ENCODE peak calls at places on chromosomes 7 and 10, in four cellular contexts. One of them, this sample, is unnamed.

GRCh38 chr7:45598697-45599520 is 24.7 kb downstream of the ADCY1 start:
- DNase-seq in HepG2: no peak
- DNase-seq in K562: no peak
- DNase-seq in HCT116: no peak
- DNase-seq in this sample: no peak

GRCh38 chr10:7794627-7795026 is 6.7 kb downstream of the ATP5F1C start:
- DNase-seq in K562: no peak
- DNase-seq in HCT116: no peak
- DNase-seq in HepG2: no peak
- DNase-seq in this sample: no peak

GRCh38 chr10:82826132-82826531 is 951.1 kb downstream of the NRG3 start:
- DNase-seq in K562: no peak
- DNase-seq in HCT116: no peak
- DNase-seq in HepG2: no peak
- DNase-seq in this sample: no peak

GRCh38 chr10:31819393-31819820 is 109.2 kb downstream of the ARHGAP12 start:
- DNase-seq in K562: peak
- DNase-seq in HCT116: no peak
- DNase-seq in HepG2: no peak
- DNase-seq in this sample: no peak

GRCh38 chr10:66788142-66788541 is 137.7 kb upstream of the LRRTM3 start:
- DNase-seq in K562: no peak
- DNase-seq in HCT116: no peak
- DNase-seq in HepG2: no peak
- DNase-seq in this sample: no peak

GRCh38 chr7:154640266-154640865 is 362.6 kb downstream of the PAXIP1 start:
- DNase-seq in K562: peak
- DNase-seq in HepG2: peak
- DNase-seq in HCT116: no peak
- DNase-seq in this sample: no peak

GRCh38 chr7:102834999-102835398 is 77.8 kb upstream of the LRRC17 start:
- DNase-seq in K562: no peak
- DNase-seq in HepG2: peak
- DNase-seq in HCT116: peak
- DNase-seq in this sample: peak

GRCh38 chr7:44595934-44596635 is 10.3 kb upstream of the OGDH start:
- DNase-seq in K562: no peak
- DNase-seq in HCT116: no peak
- DNase-seq in HepG2: no peak
- DNase-seq in this sample: no peak

GRCh38 chr7:17535776-17536175 is 237.3 kb downstream of the AHR start:
- DNase-seq in HepG2: no peak
- DNase-seq in K562: no peak
- DNase-seq in HCT116: no peak
- DNase-seq in this sample: no peak

GRCh38 chr7:80885774-80886173 is 33.1 kb downstream of the SEMA3C start:
- DNase-seq in HepG2: no peak
- DNase-seq in HCT116: no peak
- DNase-seq in K562: no peak
- DNase-seq in this sample: no peak

GRCh38 chr10:2891073-2891769 is 176.1 kb upstream of the PFKP start:
- DNase-seq in HCT116: no peak
- DNase-seq in HepG2: no peak
- DNase-seq in K562: no peak
- DNase-seq in this sample: no peak

GRCh38 chr10:79142064-79142491 is 73.3 kb downstream of the ZMIZ1 start:
- DNase-seq in HCT116: no peak
- DNase-seq in HepG2: no peak
- DNase-seq in K562: no peak
- DNase-seq in this sample: no peak

GRCh38 chr10:63866747-63867140 is 345.5 kb downstream of the REEP3 start:
- DNase-seq in K562: no peak
- DNase-seq in HepG2: peak
- DNase-seq in HCT116: peak
- DNase-seq in this sample: peak

GRCh38 chr10:101006593-101007098 is 7.0 kb downstream of the LZTS2 start:
- DNase-seq in HCT116: no peak
- DNase-seq in K562: no peak
- DNase-seq in HepG2: no peak
- DNase-seq in this sample: no peak

GRCh38 chr7:43232376-43232775 is 119.9 kb downstream of the HECW1 start:
- DNase-seq in HepG2: no peak
- DNase-seq in HCT116: no peak
- DNase-seq in K562: no peak
- DNase-seq in this sample: no peak

GRCh38 chr7:41816111-41816510 is 113.2 kb upstream of the INHBA start:
- DNase-seq in K562: no peak
- DNase-seq in HepG2: no peak
- DNase-seq in HCT116: no peak
- DNase-seq in this sample: no peak

GRCh38 chr10:109587366-109587765 is 335.9 kb downstream of the XPNPEP1 start:
- DNase-seq in HepG2: no peak
- DNase-seq in K562: no peak
- DNase-seq in HCT116: no peak
- DNase-seq in this sample: no peak

GRCh38 chr7:69526570-69526969 is 71.7 kb upstream of the AUTS2 start:
- DNase-seq in K562: no peak
- DNase-seq in HCT116: no peak
- DNase-seq in HepG2: no peak
- DNase-seq in this sample: no peak

GRCh38 chr10:131641231-131641630 is 259.6 kb upstream of the PPP2R2D start:
- DNase-seq in HepG2: peak
- DNase-seq in HCT116: no peak
- DNase-seq in K562: no peak
- DNase-seq in this sample: no peak

GRCh38 chr10:103273026-103273425 is 3.9 kb upstream of the INA start:
- DNase-seq in HCT116: peak
- DNase-seq in K562: peak
- DNase-seq in HepG2: no peak
- DNase-seq in this sample: peak

GRCh38 chr10:132104062-132104461 is 38.3 kb downstream of the JAKMIP3 start:
- DNase-seq in HCT116: no peak
- DNase-seq in K562: no peak
- DNase-seq in HepG2: no peak
- DNase-seq in this sample: no peak

GRCh38 chr10:46080886-46081285 is 34.8 kb upstream of the MSMB start:
- DNase-seq in HepG2: no peak
- DNase-seq in K562: no peak
- DNase-seq in HCT116: no peak
- DNase-seq in this sample: no peak

GRCh38 chr7:47783456-47784240 is 164.6 kb downstream of the PKD1L1 start:
- DNase-seq in HepG2: peak
- DNase-seq in K562: no peak
- DNase-seq in HCT116: peak
- DNase-seq in this sample: peak

GRCh38 chr10:22541900-22542299 is 172.5 kb downstream of the PIP4K2A start:
- DNase-seq in K562: no peak
- DNase-seq in HepG2: no peak
- DNase-seq in HCT116: no peak
- DNase-seq in this sample: no peak

GRCh38 chr10:14173706-14174594 is 156.8 kb downstream of the FRMD4A start:
- DNase-seq in HepG2: no peak
- DNase-seq in HCT116: no peak
- DNase-seq in K562: no peak
- DNase-seq in this sample: no peak

GRCh38 chr10:114933588-114933987 is 4.4 kb upstream of the TRUB1 start:
- DNase-seq in K562: no peak
- DNase-seq in HepG2: no peak
- DNase-seq in HCT116: no peak
- DNase-seq in this sample: no peak

GRCh38 chr10:86308056-86308455 is 58.5 kb downstream of the GRID1 start:
- DNase-seq in HepG2: no peak
- DNase-seq in K562: no peak
- DNase-seq in HCT116: no peak
- DNase-seq in this sample: no peak

GRCh38 chr7:98627062-98627790 is 10.1 kb downstream of the NPTX2 start:
- DNase-seq in K562: no peak
- DNase-seq in HepG2: no peak
- DNase-seq in HCT116: no peak
- DNase-seq in this sample: no peak

GRCh38 chr10:5607594-5607993 is 58.8 kb downstream of the ASB13 start:
- DNase-seq in K562: no peak
- DNase-seq in HepG2: no peak
- DNase-seq in HCT116: no peak
- DNase-seq in this sample: no peak

GRCh38 chr7:124152859-124153692 is 120.2 kb upstream of the TMEM229A start:
- DNase-seq in HCT116: peak
- DNase-seq in HepG2: peak
- DNase-seq in K562: no peak
- DNase-seq in this sample: no peak

GRCh38 chr10:3222068-3222467 is 49.5 kb upstream of the PITRM1 start:
- DNase-seq in K562: peak
- DNase-seq in HepG2: no peak
- DNase-seq in HCT116: no peak
- DNase-seq in this sample: no peak

GRCh38 chr7:92639213-92639896 is 49.2 kb upstream of the FAM133B start:
- DNase-seq in K562: no peak
- DNase-seq in HCT116: no peak
- DNase-seq in HepG2: no peak
- DNase-seq in this sample: no peak

DNA sequence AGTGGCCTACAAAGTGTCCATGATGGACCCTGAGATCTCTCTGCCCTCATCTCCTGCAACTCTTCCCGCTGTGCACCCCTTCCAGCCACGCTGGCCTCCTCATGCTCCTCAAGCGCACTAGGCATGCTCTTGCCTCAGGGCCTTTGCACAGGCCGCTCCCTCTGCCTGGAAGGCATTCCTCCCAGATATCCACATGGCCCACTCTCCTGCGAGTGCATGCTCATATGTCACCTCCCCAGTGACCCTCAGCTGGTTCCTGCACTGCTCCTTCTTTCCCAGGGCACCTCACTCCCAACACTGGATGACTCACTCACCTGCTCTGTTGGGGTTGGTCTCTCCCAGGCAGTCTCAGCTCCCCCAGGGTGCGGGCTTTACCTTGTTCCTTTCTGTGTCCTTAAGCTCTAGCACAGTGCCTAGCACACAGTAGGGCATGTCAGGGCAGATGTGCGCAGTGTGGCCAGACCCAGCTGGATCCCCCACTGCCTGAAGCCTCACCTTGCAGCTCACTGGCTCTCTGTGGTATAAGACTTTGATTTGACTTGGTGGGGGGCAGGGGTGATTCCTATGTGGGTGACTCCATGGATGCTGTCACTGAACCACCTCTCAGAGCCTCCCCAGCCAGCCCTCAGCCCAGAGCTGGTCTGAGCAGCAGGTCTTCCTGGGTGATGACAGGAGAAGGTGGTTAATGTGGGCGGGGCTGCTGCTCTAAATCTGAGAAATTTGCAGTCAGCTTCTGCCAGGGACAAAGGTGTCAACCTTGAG is 37.4 kb downstream of the CDH23 start:
- DNase-seq in HCT116: no peak
- DNase-seq in HepG2: no peak
- DNase-seq in K562: no peak
- DNase-seq in this sample: no peak
- TF ChIP-seq TCF7L2 in HCT116: no peak
- TF ChIP-seq TCF7L2 in HepG2: no peak
- TF ChIP-seq TCF7L2 in K562: no peak
- TF ChIP-seq TCF7L2 in this sample: no peak

GRCh38 chr7:1671876-1672451 is 1.9 kb downstream of the ELFN1 start:
- DNase-seq in K562: no peak
- DNase-seq in HepG2: no peak
- DNase-seq in HCT116: no peak
- DNase-seq in this sample: no peak
- TF ChIP-seq TCF7L2 in K562: no peak
- TF ChIP-seq TCF7L2 in HepG2: no peak
- TF ChIP-seq TCF7L2 in HCT116: no peak
- TF ChIP-seq TCF7L2 in this sample: no peak

GRCh38 chr7:97043281-97043680 is 18.6 kb upstream of the DLX5 start:
- DNase-seq in K562: no peak
- DNase-seq in HCT116: no peak
- DNase-seq in HepG2: no peak
- DNase-seq in this sample: no peak
- TF ChIP-seq TCF7L2 in K562: no peak
- TF ChIP-seq TCF7L2 in HCT116: no peak
- TF ChIP-seq TCF7L2 in HepG2: no peak
- TF ChIP-seq TCF7L2 in this sample: no peak

DNA sequence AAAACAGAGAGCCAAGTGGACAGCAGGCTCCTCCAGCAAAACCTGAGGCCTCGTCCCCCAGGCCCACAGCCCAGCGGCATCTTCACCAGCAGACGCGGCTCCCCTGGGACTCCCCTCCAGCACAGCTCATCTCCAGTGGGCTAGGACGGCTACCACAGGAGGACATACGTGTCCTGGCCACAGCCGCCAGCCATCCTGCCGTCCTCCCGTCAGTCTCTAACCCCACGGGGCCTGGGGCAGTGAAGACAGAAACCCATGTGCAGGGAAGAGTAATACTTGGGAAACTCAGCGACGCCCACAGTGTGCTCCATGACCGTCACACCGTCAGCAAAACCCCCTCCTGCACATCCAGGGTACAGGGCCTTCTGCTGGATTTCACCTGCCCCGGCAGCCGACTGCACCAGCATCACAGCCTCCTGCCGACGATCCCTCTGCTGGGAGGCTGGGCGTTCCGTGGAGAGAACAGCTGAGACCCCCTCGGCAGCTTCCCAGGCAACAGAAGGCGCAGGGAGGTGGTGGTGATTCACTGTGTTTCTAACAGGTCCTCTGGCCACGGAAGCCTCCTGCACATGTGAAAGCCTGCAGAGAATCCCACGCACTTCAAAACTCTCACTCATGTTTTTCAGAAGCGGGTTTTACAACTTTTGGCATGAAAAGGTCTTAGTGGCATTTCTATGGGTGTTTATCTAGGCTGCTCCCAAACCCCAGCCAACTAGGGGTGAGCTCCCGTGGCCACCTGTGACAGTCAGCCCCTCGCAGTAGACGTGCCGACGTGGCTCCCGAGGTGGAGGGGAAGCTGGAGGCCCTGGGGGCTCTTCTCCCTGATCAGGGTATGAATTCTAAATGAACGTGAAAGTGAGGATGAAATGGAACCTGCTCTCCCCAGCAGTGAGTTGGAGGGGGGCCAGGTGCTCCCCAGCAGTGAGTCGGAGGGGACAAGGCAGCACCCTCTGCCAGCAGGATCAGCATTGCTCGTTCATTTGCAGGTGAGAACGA is 513.5 kb downstream of the PTPRN2 start:
- DNase-seq in HepG2: no peak
- DNase-seq in HCT116: no peak
- DNase-seq in K562: no peak
- DNase-seq in this sample: no peak
- TF ChIP-seq TCF7L2 in HepG2: no peak
- TF ChIP-seq TCF7L2 in HCT116: no peak
- TF ChIP-seq TCF7L2 in K562: no peak
- TF ChIP-seq TCF7L2 in this sample: no peak

DNA sequence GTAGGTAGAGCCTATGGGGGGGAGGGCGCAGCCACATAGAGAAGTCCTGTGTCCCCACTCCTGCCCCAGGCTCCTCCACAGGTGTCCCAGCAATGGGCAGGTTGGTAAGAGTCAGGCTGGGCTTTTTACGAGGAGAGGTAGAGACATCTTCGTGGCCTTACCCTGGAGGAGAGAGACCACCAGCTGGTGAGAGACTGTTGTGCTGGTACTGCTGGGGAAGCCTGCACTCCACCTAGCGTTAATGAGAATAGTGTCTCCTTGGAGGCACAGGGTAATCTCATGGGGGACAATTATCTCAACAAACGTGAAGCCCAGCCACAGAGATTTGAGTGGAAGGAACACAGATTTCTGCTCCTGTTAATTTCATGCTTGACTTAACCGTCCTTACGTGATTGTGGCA is 29.5 kb upstream of the RASGEF1A start:
- DNase-seq in HepG2: no peak
- DNase-seq in K562: no peak
- DNase-seq in HCT116: no peak
- DNase-seq in this sample: no peak
- TF ChIP-seq TCF7L2 in HepG2: no peak
- TF ChIP-seq TCF7L2 in K562: no peak
- TF ChIP-seq TCF7L2 in HCT116: no peak
- TF ChIP-seq TCF7L2 in this sample: no peak